ENCODE peak calls at places on chromosome 4, in six cellular contexts. C, G, V, M, Y and I are unnamed samples.

GRCh38 chr4:6781113-6781512 is 1.4 kb upstream of the KIAA0232 start:
- DNase-seq in C (no peak), G (no peak), V (no peak), M (no peak), Y (no peak), I (no peak)

GRCh38 chr4:7777017-7777710 is 162.5 kb downstream of the AFAP1 start:
- DNase-seq in C (no peak), G (no peak), V (no peak), M (no peak), Y (no peak), I (no peak)

GRCh38 chr4:16772366-16772850 is 126.0 kb downstream of the LDB2 start:
- DNase-seq in C (peak; percentile 40), G (no peak), V (no peak), M (no peak), Y (no peak), I (no peak)

GRCh38 chr4:176945314-176945713 is 152.6 kb upstream of the VEGFC start:
- DNase-seq in C (no peak), G (no peak), V (no peak), M (no peak), Y (no peak), I (no peak)

GRCh38 chr4:75990129-75990528 is 616 bp downstream of the SDAD1 start:
- DNase-seq in C (peak; percentile 42), G (no peak), V (no peak), M (peak; percentile 5), Y (peak; percentile 22), I (peak; percentile 21)

GRCh38 chr4:157779084-157779483 is 393.7 kb downstream of the GASK1B start:
- DNase-seq in C (no peak), G (no peak), V (no peak), M (peak; percentile 31), Y (no peak), I (no peak)

GRCh38 chr4:8874896-8875680 is 3.4 kb upstream of the HMX1 start:
- DNase-seq in C (no peak), G (no peak), V (no peak), M (no peak), Y (no peak), I (no peak)

GRCh38 chr4:28723371-28723770 is 1862.7 kb downstream of the STIM2 start:
- DNase-seq in C (no peak), G (no peak), V (no peak), M (no peak), Y (no peak), I (no peak)

GRCh38 chr4:119081943-119082342 is 53.7 kb upstream of the MYOZ2 start:
- DNase-seq in C (no peak), G (no peak), V (no peak), M (no peak), Y (no peak), I (no peak)

GRCh38 chr4:93731448-93731847 is 97.1 kb upstream of the ATOH1 start:
- DNase-seq in C (peak; percentile 35), G (peak; percentile 35), V (no peak), M (no peak), Y (peak; percentile 7), I (no peak)

GRCh38 chr4:80243274-80244018 is 23.0 kb upstream of the FGF5 start:
- DNase-seq in C (no peak), G (no peak), V (no peak), M (no peak), Y (no peak), I (no peak)

GRCh38 chr4:171142045-171142444 is 671.2 kb upstream of the GALNTL6 start:
- DNase-seq in C (no peak), G (no peak), V (no peak), M (no peak), Y (no peak), I (no peak)

GRCh38 chr4:145907827-145908226 is 30.8 kb downstream of the ZNF827 start:
- DNase-seq in C (no peak), G (no peak), V (no peak), M (no peak), Y (no peak), I (no peak)

GRCh38 chr4:2354127-2354526 is 64.3 kb downstream of the ZFYVE28 start:
- DNase-seq in C (peak; percentile 13), G (no peak), V (no peak), M (peak; percentile 59), Y (peak; percentile 77), I (no peak)

GRCh38 chr4:78951862-78952472 is 12.7 kb upstream of the PAQR3 start:
- DNase-seq in C (peak; percentile 67), G (peak; percentile 61), V (peak; percentile 32), M (peak; percentile 47), Y (peak; percentile 30), I (peak; percentile 51)

GRCh38 chr4:112002301-112002700 is 143.0 kb upstream of the FAM241A start:
- DNase-seq in C (peak; percentile 27), G (no peak), V (no peak), M (peak; percentile 54), Y (no peak), I (no peak)

GRCh38 chr4:20552004-20552403 is 148.3 kb upstream of the PACRGL start:
- DNase-seq in C (no peak), G (no peak), V (no peak), M (no peak), Y (no peak), I (no peak)

GRCh38 chr4:4726051-4726450 is 133.4 kb upstream of the MSX1 start:
- DNase-seq in C (no peak), G (no peak), V (peak; percentile 34), M (no peak), Y (no peak), I (no peak)

GRCh38 chr4:169070895-169071218 is 60.8 kb upstream of the CBR4 start:
- DNase-seq in C (no peak), G (peak; percentile 84), V (no peak), M (no peak), Y (no peak), I (no peak)

GRCh38 chr4:8189551-8190466 is 9.3 kb upstream of the SH3TC1 start:
- DNase-seq in C (no peak), G (no peak), V (no peak), M (no peak), Y (peak; percentile 74), I (no peak)

GRCh38 chr4:13907255-13907751 is 279.8 kb upstream of the BOD1L1 start:
- DNase-seq in C (peak; percentile 95), G (peak; percentile 91), V (no peak), M (no peak), Y (no peak), I (peak; percentile 19)

GRCh38 chr4:6509587-6509986 is 37.2 kb upstream of the PPP2R2C start:
- DNase-seq in C (no peak), G (peak; percentile 35), V (no peak), M (no peak), Y (no peak), I (no peak)

GRCh38 chr4:125389713-125390112 is 75.0 kb downstream of the FAT4 start:
- DNase-seq in C (peak; percentile 93), G (peak; percentile 83), V (no peak), M (no peak), Y (no peak), I (no peak)

GRCh38 chr4:130849985-130850632 is 1754.2 kb downstream of the C4orf33 start:
- DNase-seq in C (no peak), G (no peak), V (no peak), M (no peak), Y (peak; percentile 1), I (no peak)

GRCh38 chr4:126023946-126024345 is 709.2 kb downstream of the FAT4 start:
- DNase-seq in C (peak; percentile 2), G (no peak), V (no peak), M (no peak), Y (no peak), I (no peak)

GRCh38 chr4:95651891-95652290 is 103.1 kb upstream of the UNC5C start:
- DNase-seq in C (no peak), G (peak; percentile 40), V (no peak), M (no peak), Y (no peak), I (no peak)

GRCh38 chr4:149291463-149291862 is 524.2 kb downstream of the IQCM start:
- DNase-seq in C (no peak), G (peak; percentile 59), V (no peak), M (no peak), Y (no peak), I (no peak)

GRCh38 chr4:54645830-54646229 is 11.9 kb upstream of the KIT start:
- DNase-seq in C (peak; percentile 13), G (no peak), V (no peak), M (peak; percentile 41), Y (no peak), I (no peak)

GRCh38 chr4:122537388-122538135 is 81.0 kb upstream of the IL2 start:
- DNase-seq in C (no peak), G (no peak), V (no peak), M (no peak), Y (no peak), I (no peak)

GRCh38 chr4:117479673-117480072 is 394.3 kb upstream of the TRAM1L1 start:
- DNase-seq in C (no peak), G (no peak), V (no peak), M (no peak), Y (no peak), I (no peak)

GRCh38 chr4:33998204-33998603 is 2246.1 kb downstream of the ARAP2 start:
- DNase-seq in C (no peak), G (no peak), V (no peak), M (no peak), Y (no peak), I (no peak)

GRCh38 chr4:1842339-1842895 is 13.5 kb downstream of the LETM1 start:
- DNase-seq in C (peak; percentile 21), G (no peak), V (no peak), M (peak; percentile 13), Y (no peak), I (no peak)

GRCh38 chr4:74529284-74530041 is 84.5 kb downstream of the AREG start:
- DNase-seq in C (no peak), G (no peak), V (no peak), M (no peak), Y (no peak), I (no peak)
- H3K9ac ChIP-seq in C (no peak overlapping the region), G (no peak overlapping the region), V (no peak overlapping the region), M (no peak overlapping the region), Y (no peak overlapping the region), I (no peak overlapping the region)

GRCh38 chr4:143399113-143399949 is 62.7 kb downstream of the GAB1 start:
- DNase-seq in C (peak; percentile 67), G (peak; percentile 75), V (peak; percentile 50), M (peak; percentile 54), Y (peak; percentile 27), I (peak; percentile 48)
- TF ChIP-seq EZH2phosphoT487 in C (no peak), G (no peak), V (no peak), M (no peak), Y (no peak), I (no peak)

GRCh38 chr4:110595583-110595982 is 27.3 kb downstream of the PITX2 start:
- DNase-seq in C (no peak), G (no peak), V (no peak), M (no peak), Y (no peak), I (no peak)

GRCh38 chr4:110597582-110597981 is 25.3 kb downstream of the PITX2 start:
- DNase-seq in C (no peak), G (no peak), V (no peak), M (no peak), Y (no peak), I (no peak)

GRCh38 chr4:110602061-110602460 is 20.8 kb downstream of the PITX2 start:
- DNase-seq in C (no peak), G (no peak), V (no peak), M (no peak), Y (no peak), I (no peak)

GRCh38 chr4:110596431-110596830 is 26.4 kb downstream of the PITX2 start:
- DNase-seq in C (no peak), G (no peak), V (no peak), M (no peak), Y (no peak), I (no peak)
- H3K9ac ChIP-seq in C (no peak overlapping the region), G (no peak overlapping the region), V (no peak overlapping the region), M (no peak overlapping the region), Y (no peak overlapping the region), I (no peak overlapping the region)

GRCh38 chr4:181909368-181909767 is 333.8 kb upstream of the TENM3 start:
- DNase-seq in C (peak; percentile 40), G (no peak), V (no peak), M (no peak), Y (no peak), I (no peak)
- TF ChIP-seq EZH2phosphoT487 in C (no peak), G (no peak), V (no peak), M (no peak), Y (no peak), I (no peak)